ENCODE peak calls at places on chromosome 15, in nine cellular contexts. One of them, this sample, is unnamed.

GRCh38 chr15:40766906-40767837 is 2.6 kb upstream of the C15orf62 start:
- DNase-seq in GM12864: no peak
- DNase-seq in endothelial cell: no peak
- DNase-seq in HFFc6: no peak
- DNase-seq in BJ: no peak
- DNase-seq in cardiac muscle cell: no peak
- DNase-seq in nephron progenitor cell: no peak
- DNase-seq in neural crest cell: no peak
- DNase-seq in coronary artery: no peak
- DNase-seq in this sample: no peak

GRCh38 chr15:72202801-72203506 is 5.4 kb upstream of the GRAMD2A start:
- DNase-seq in BJ: no peak
- DNase-seq in nephron progenitor cell: no peak
- DNase-seq in HFFc6: no peak
- DNase-seq in coronary artery: no peak
- DNase-seq in GM12864: no peak
- DNase-seq in cardiac muscle cell: no peak
- DNase-seq in neural crest cell: no peak
- DNase-seq in endothelial cell: no peak
- DNase-seq in this sample: no peak

GRCh38 chr15:75043509-75044257 is 20.3 kb downstream of the PPCDC start:
- DNase-seq in endothelial cell: no peak
- DNase-seq in cardiac muscle cell: no peak
- DNase-seq in HFFc6: peak
- DNase-seq in GM12864: peak
- DNase-seq in coronary artery: peak
- DNase-seq in nephron progenitor cell: no peak
- DNase-seq in BJ: peak
- DNase-seq in neural crest cell: no peak
- DNase-seq in this sample: peak

GRCh38 chr15:51856714-51857380 is 27.4 kb downstream of the TMOD3 start:
- DNase-seq in BJ: no peak
- DNase-seq in coronary artery: no peak
- DNase-seq in nephron progenitor cell: no peak
- DNase-seq in HFFc6: no peak
- DNase-seq in endothelial cell: no peak
- DNase-seq in GM12864: no peak
- DNase-seq in cardiac muscle cell: no peak
- DNase-seq in neural crest cell: no peak
- DNase-seq in this sample: no peak

GRCh38 chr15:63892794-63893441 is 59.2 kb upstream of the HERC1 start:
- DNase-seq in HFFc6: no peak
- DNase-seq in GM12864: peak
- DNase-seq in coronary artery: no peak
- DNase-seq in neural crest cell: no peak
- DNase-seq in cardiac muscle cell: no peak
- DNase-seq in BJ: no peak
- DNase-seq in nephron progenitor cell: no peak
- DNase-seq in endothelial cell: no peak
- DNase-seq in this sample: no peak

GRCh38 chr15:61119556-61119955 is 109.5 kb downstream of the RORA start:
- DNase-seq in cardiac muscle cell: no peak
- DNase-seq in HFFc6: no peak
- DNase-seq in nephron progenitor cell: no peak
- DNase-seq in coronary artery: no peak
- DNase-seq in endothelial cell: no peak
- DNase-seq in BJ: no peak
- DNase-seq in GM12864: no peak
- DNase-seq in neural crest cell: no peak
- DNase-seq in this sample: no peak

GRCh38 chr15:26867199-26868007 is 541 bp downstream of the GABRA5 start:
- DNase-seq in neural crest cell: no peak
- DNase-seq in coronary artery: no peak
- DNase-seq in nephron progenitor cell: peak
- DNase-seq in HFFc6: no peak
- DNase-seq in GM12864: no peak
- DNase-seq in BJ: no peak
- DNase-seq in endothelial cell: peak
- DNase-seq in cardiac muscle cell: peak
- DNase-seq in this sample: no peak

GRCh38 chr15:51310064-51310463 is 28.3 kb downstream of the CYP19A1 start:
- DNase-seq in BJ: no peak
- DNase-seq in HFFc6: no peak
- DNase-seq in neural crest cell: no peak
- DNase-seq in coronary artery: peak
- DNase-seq in endothelial cell: no peak
- DNase-seq in cardiac muscle cell: no peak
- DNase-seq in nephron progenitor cell: no peak
- DNase-seq in GM12864: no peak
- DNase-seq in this sample: no peak

GRCh38 chr15:42504631-42505030 is 9.2 kb downstream of the SNAP23 start:
- DNase-seq in endothelial cell: no peak
- DNase-seq in GM12864: no peak
- DNase-seq in BJ: no peak
- DNase-seq in nephron progenitor cell: no peak
- DNase-seq in neural crest cell: no peak
- DNase-seq in cardiac muscle cell: no peak
- DNase-seq in HFFc6: no peak
- DNase-seq in coronary artery: no peak
- DNase-seq in this sample: no peak

GRCh38 chr15:72050700-72051099 is 67.2 kb downstream of the MYO9A start:
- DNase-seq in coronary artery: no peak
- DNase-seq in cardiac muscle cell: no peak
- DNase-seq in endothelial cell: no peak
- DNase-seq in GM12864: no peak
- DNase-seq in nephron progenitor cell: no peak
- DNase-seq in BJ: no peak
- DNase-seq in HFFc6: peak
- DNase-seq in neural crest cell: no peak
- DNase-seq in this sample: no peak

GRCh38 chr15:68733666-68734065 is 87.0 kb downstream of the ANP32A start:
- DNase-seq in HFFc6: no peak
- DNase-seq in neural crest cell: no peak
- DNase-seq in cardiac muscle cell: no peak
- DNase-seq in nephron progenitor cell: no peak
- DNase-seq in endothelial cell: no peak
- DNase-seq in BJ: no peak
- DNase-seq in coronary artery: no peak
- DNase-seq in GM12864: no peak
- DNase-seq in this sample: no peak

GRCh38 chr15:28953573-28954195 is 67.9 kb downstream of the APBA2 start:
- DNase-seq in neural crest cell: no peak
- DNase-seq in HFFc6: no peak
- DNase-seq in GM12864: no peak
- DNase-seq in coronary artery: no peak
- DNase-seq in cardiac muscle cell: no peak
- DNase-seq in nephron progenitor cell: no peak
- DNase-seq in BJ: no peak
- DNase-seq in endothelial cell: no peak
- DNase-seq in this sample: no peak

GRCh38 chr15:95875141-95875643 is 455.3 kb upstream of the NR2F2 start:
- DNase-seq in endothelial cell: no peak
- DNase-seq in nephron progenitor cell: no peak
- DNase-seq in HFFc6: peak
- DNase-seq in coronary artery: no peak
- DNase-seq in cardiac muscle cell: no peak
- DNase-seq in neural crest cell: no peak
- DNase-seq in GM12864: no peak
- DNase-seq in BJ: peak
- DNase-seq in this sample: no peak

DNA sequence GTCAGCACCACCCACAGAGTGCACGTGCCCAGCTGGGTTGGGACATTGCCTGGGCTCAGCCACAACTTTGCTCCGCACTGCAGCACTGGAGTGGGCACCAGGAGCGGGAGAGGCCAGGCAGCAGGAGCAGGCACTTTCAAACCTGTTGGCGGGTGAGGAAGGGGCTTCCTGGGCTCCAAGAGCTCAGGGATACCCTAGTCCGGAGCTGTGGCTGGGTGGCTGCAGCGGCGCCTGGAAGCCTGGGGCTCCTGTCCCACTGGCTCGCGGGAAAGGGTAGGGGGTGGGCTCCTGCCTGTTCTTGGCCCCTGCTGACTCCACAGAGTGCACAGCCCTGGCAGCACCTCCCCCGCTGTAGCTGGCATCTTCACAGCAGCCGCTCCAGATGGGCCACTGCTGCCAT is 417.6 kb upstream of the RGMA start:
- DNase-seq in nephron progenitor cell: no peak
- DNase-seq in endothelial cell: no peak
- DNase-seq in BJ: no peak
- DNase-seq in coronary artery: no peak
- DNase-seq in neural crest cell: no peak
- DNase-seq in HFFc6: no peak
- DNase-seq in GM12864: no peak
- DNase-seq in cardiac muscle cell: no peak
- DNase-seq in this sample: no peak
- TF ChIP-seq CTCF in nephron progenitor cell: no peak
- TF ChIP-seq CTCF in endothelial cell: no peak
- TF ChIP-seq CTCF in BJ: no peak
- TF ChIP-seq CTCF in coronary artery: no peak
- TF ChIP-seq CTCF in neural crest cell: no peak
- TF ChIP-seq CTCF in HFFc6: no peak
- TF ChIP-seq CTCF in GM12864: no peak
- TF ChIP-seq CTCF in cardiac muscle cell: no peak
- TF ChIP-seq CTCF in this sample: no peak

GRCh38 chr15:93071469-93071891 is 17.5 kb downstream of the RGMA start:
- DNase-seq in GM12864: no peak
- DNase-seq in endothelial cell: no peak
- DNase-seq in neural crest cell: no peak
- DNase-seq in nephron progenitor cell: peak
- DNase-seq in coronary artery: no peak
- DNase-seq in HFFc6: no peak
- DNase-seq in BJ: no peak
- DNase-seq in cardiac muscle cell: peak
- DNase-seq in this sample: no peak

GRCh38 chr15:93072011-93072410 is 17.0 kb downstream of the RGMA start:
- DNase-seq in GM12864: no peak
- DNase-seq in cardiac muscle cell: no peak
- DNase-seq in coronary artery: no peak
- DNase-seq in neural crest cell: no peak
- DNase-seq in nephron progenitor cell: no peak
- DNase-seq in HFFc6: no peak
- DNase-seq in BJ: no peak
- DNase-seq in endothelial cell: no peak
- DNase-seq in this sample: no peak

GRCh38 chr15:93073465-93073952 is 15.5 kb downstream of the RGMA start:
- DNase-seq in HFFc6: no peak
- DNase-seq in neural crest cell: no peak
- DNase-seq in nephron progenitor cell: peak
- DNase-seq in GM12864: no peak
- DNase-seq in coronary artery: no peak
- DNase-seq in BJ: no peak
- DNase-seq in endothelial cell: no peak
- DNase-seq in cardiac muscle cell: no peak
- DNase-seq in this sample: no peak

GRCh38 chr15:93070901-93071300 is 18.1 kb downstream of the RGMA start:
- DNase-seq in endothelial cell: no peak
- DNase-seq in coronary artery: no peak
- DNase-seq in BJ: no peak
- DNase-seq in nephron progenitor cell: no peak
- DNase-seq in cardiac muscle cell: no peak
- DNase-seq in GM12864: no peak
- DNase-seq in neural crest cell: no peak
- DNase-seq in HFFc6: no peak
- DNase-seq in this sample: no peak

GRCh38 chr15:93072440-93073394 is 16.3 kb downstream of the RGMA start:
- DNase-seq in coronary artery: no peak
- DNase-seq in cardiac muscle cell: peak
- DNase-seq in BJ: no peak
- DNase-seq in GM12864: no peak
- DNase-seq in endothelial cell: peak
- DNase-seq in neural crest cell: peak
- DNase-seq in HFFc6: peak
- DNase-seq in nephron progenitor cell: peak
- DNase-seq in this sample: no peak
- TF ChIP-seq CTCF in coronary artery: no peak
- TF ChIP-seq CTCF in cardiac muscle cell: no peak
- TF ChIP-seq CTCF in BJ: peak
- TF ChIP-seq CTCF in GM12864: no peak
- TF ChIP-seq CTCF in endothelial cell: no peak
- TF ChIP-seq CTCF in neural crest cell: no peak
- TF ChIP-seq CTCF in HFFc6: peak
- TF ChIP-seq CTCF in nephron progenitor cell: no peak
- TF ChIP-seq CTCF in this sample: no peak

DNA sequence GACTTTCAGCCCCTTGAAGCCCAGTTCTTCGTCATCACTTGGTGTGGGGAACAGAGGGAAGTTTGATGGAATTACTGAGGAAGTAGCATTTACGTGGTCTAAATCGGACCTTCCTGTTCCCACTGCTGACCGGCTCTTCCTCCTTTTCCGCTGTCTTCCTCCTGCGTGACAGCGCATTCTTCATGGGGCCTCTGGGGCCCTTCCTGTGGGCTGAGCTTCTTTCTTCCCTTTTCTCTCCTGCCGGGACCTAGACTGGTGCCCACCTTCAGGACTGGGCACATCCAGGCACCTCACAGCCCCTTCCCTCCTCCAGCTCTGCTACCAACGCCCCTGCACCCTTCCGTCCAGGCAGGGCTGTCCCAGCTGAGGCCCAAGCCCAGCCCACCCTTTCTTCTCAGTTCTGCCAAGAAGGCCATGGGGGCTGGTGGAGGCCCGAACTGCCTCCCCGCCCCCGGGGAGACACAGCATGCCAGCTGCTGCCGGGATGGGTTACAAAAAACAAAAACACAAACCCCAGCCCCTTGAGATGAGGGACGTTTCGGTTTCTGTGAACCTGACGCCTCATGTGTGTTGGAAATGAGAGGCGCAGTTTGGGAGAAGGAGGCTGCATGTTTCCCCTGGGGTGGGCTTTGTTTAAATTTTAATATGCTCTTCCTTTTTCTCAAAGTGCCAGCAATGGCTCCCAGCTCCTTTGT is 19.1 kb downstream of the ZNF710 start:
- DNase-seq in neural crest cell: no peak
- DNase-seq in cardiac muscle cell: no peak
- DNase-seq in endothelial cell: peak
- DNase-seq in GM12864: no peak
- DNase-seq in nephron progenitor cell: no peak
- DNase-seq in HFFc6: no peak
- DNase-seq in coronary artery: peak
- DNase-seq in BJ: no peak
- DNase-seq in this sample: no peak
- TF ChIP-seq CTCF in neural crest cell: no peak
- TF ChIP-seq CTCF in cardiac muscle cell: no peak
- TF ChIP-seq CTCF in endothelial cell: no peak
- TF ChIP-seq CTCF in GM12864: no peak
- TF ChIP-seq CTCF in nephron progenitor cell: no peak
- TF ChIP-seq CTCF in HFFc6: no peak
- TF ChIP-seq CTCF in coronary artery: no peak
- TF ChIP-seq CTCF in BJ: no peak
- TF ChIP-seq CTCF in this sample: no peak

DNA sequence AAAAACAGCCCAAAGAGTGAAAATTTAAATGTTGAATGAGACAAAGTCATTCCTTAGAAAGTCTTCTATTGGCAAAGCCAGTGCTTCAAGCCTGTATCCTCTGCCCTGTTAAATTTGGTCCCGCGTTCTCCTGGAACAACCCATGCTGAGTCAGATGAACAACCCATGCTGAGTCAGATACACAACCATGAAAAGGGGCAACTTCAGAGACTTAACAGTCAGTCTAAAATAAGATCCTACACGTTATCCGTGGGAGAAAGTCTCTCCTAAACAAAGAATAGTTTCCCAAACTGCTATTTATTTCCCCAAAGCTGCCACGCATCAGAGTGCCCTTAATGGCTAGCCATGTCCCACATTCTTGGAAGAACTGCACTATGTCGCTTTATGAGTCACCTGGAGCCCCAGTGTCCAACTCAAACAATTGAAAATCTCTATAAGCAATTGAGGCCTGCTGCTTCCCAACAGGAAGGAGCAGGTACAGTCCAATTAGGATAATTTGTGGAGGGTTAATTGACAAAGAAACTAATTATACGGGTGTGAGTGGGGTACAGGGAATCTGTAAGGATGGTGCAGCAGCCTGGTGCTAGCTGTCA is 66.1 kb downstream of the WHAMM start:
- DNase-seq in nephron progenitor cell: no peak
- DNase-seq in coronary artery: no peak
- DNase-seq in BJ: peak
- DNase-seq in cardiac muscle cell: no peak
- DNase-seq in neural crest cell: no peak
- DNase-seq in endothelial cell: no peak
- DNase-seq in HFFc6: peak
- DNase-seq in GM12864: no peak
- DNase-seq in this sample: no peak
- TF ChIP-seq CTCF in nephron progenitor cell: no peak
- TF ChIP-seq CTCF in coronary artery: no peak
- TF ChIP-seq CTCF in BJ: no peak
- TF ChIP-seq CTCF in cardiac muscle cell: no peak
- TF ChIP-seq CTCF in neural crest cell: no peak
- TF ChIP-seq CTCF in endothelial cell: no peak
- TF ChIP-seq CTCF in HFFc6: no peak
- TF ChIP-seq CTCF in GM12864: no peak
- TF ChIP-seq CTCF in this sample: no peak

This sample was measured in GM20000.